ENCODE peak calls at places on chromosomes 2 and 18, in four cellular contexts. Q, U, X and N are unnamed samples.

GRCh38 chr2:18741888-18742287 is 152.5 kb upstream of the NT5C1B start:
- DNase-seq in X (no peak), U (no peak), Q (no peak), N (no peak)

GRCh38 chr2:48274040-48274439 is 255.9 kb upstream of the STON1 start:
- DNase-seq in X (no peak), Q (no peak), U (no peak), N (no peak)

GRCh38 chr2:173571021-173571821 is 216.5 kb downstream of the CDCA7 start:
- DNase-seq in Q (no peak), U (peak; percentile 26), X (peak; percentile 30), N (no peak)

GRCh38 chr2:3189076-3189591 is 188.5 kb downstream of the EIPR1 start:
- DNase-seq in X (no peak), U (no peak), Q (no peak), N (no peak)

GRCh38 chr2:72136349-72136748 is 11.3 kb downstream of the CYP26B1 start:
- DNase-seq in U (no peak), Q (no peak), X (peak; percentile 17), N (no peak)

GRCh38 chr2:84492571-84492970 is 23.7 kb upstream of the DNAH6 start:
- DNase-seq in U (no peak), X (no peak), Q (no peak), N (no peak)

GRCh38 chr18:24491882-24492281 is 31.4 kb downstream of the HRH4 start:
- DNase-seq in Q (peak; percentile 64), X (no peak), U (no peak), N (no peak)

GRCh38 chr2:162462911-162463310 is 119.0 kb downstream of the GCA start:
- DNase-seq in X (no peak), Q (no peak), U (no peak), N (no peak)

GRCh38 chr2:636649-637405 is 40.4 kb downstream of the TMEM18 start:
- DNase-seq in U (peak; percentile 49), X (peak; percentile 89), Q (no peak), N (peak; percentile 90)

GRCh38 chr2:190514676-190515075 is 19.8 kb downstream of the NEMP2 start:
- DNase-seq in U (no peak), X (no peak), Q (no peak), N (no peak)

GRCh38 chr18:56307771-56308170 is 330.6 kb downstream of the TXNL1 start:
- DNase-seq in U (no peak), Q (no peak), X (no peak), N (no peak)

GRCh38 chr2:28160986-28161425 is 231.7 kb upstream of the FOSL2 start:
- DNase-seq in X (no peak), U (no peak), Q (no peak), N (no peak)

GRCh38 chr2:206410714-206411113 is 32.6 kb upstream of the ADAM23 start:
- DNase-seq in Q (no peak), X (no peak), U (no peak), N (no peak)

GRCh38 chr2:238761802-238762373 is 86.0 kb upstream of the TWIST2 start:
- DNase-seq in Q (no peak), U (no peak), X (no peak), N (no peak)

GRCh38 chr18:49061239-49061905 is 110.6 kb upstream of the SMAD7 start:
- DNase-seq in U (no peak), X (peak; percentile 35), Q (no peak), N (no peak)

GRCh38 chr2:139228276-139228675 is 448.1 kb upstream of the NXPH2 start:
- DNase-seq in Q (no peak), X (no peak), U (no peak), N (no peak)
- TF ChIP-seq TCF12 in Q (no peak), X (no peak), U (no peak), N (no peak)

DNA sequence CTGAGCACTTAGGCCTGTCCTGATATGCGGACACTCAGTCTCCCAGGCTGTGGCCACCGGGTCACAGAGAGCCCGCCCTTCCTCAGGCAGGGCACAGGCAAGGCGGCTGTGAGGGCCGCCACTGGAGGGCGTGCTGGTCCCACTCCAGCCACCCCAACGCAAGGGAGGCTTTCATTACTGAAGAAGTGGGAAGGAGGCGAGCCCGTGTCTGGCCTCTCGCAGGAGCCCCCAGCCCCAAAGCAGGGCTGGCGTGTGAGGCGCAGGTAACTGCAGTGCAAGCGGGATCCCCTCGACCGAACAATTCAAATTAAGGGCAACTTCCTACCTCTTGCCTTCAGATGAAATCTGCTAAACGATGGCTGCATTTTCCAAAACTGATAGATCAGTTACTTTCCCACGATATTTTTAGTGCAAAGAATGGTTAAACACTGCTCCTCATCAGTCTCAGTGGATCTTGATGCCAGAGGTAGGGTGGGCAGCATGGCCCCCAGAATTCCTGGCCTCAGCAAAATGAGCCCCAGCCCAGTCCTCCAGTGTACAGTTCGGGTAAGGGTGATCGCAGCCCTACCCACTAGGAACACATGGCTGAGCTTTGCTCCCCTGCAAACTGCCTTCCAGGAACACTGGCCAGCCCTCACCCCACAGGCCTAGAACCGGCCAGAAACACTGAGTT is 97.2 kb downstream of the SEPTIN10 start:
- DNase-seq in X (peak; percentile 67), Q (no peak), U (peak; percentile 73), N (peak; percentile 60)
- TF ChIP-seq TCF12 in X (no peak), Q (no peak), U (no peak), N (no peak)

GRCh38 chr2:138676654-138677053 is 103.5 kb downstream of the NXPH2 start:
- DNase-seq in Q (no peak), X (no peak), U (no peak), N (no peak)
- TF ChIP-seq TCF12 in Q (no peak), X (no peak), U (no peak), N (no peak)

GRCh38 chr18:3466051-3466450 is 16.1 kb downstream of the TGIF1 start:
- DNase-seq in Q (no peak), X (no peak), U (no peak), N (no peak)

GRCh38 chr18:3468833-3469232 is 18.9 kb downstream of the TGIF1 start:
- DNase-seq in U (no peak), X (no peak), Q (no peak), N (no peak)

GRCh38 chr18:3463052-3463451 is 13.1 kb downstream of the TGIF1 start:
- DNase-seq in Q (no peak), U (no peak), X (no peak), N (no peak)

GRCh38 chr18:3468066-3468705 is 18.2 kb downstream of the TGIF1 start:
- DNase-seq in Q (no peak), X (no peak), U (no peak), N (no peak)

GRCh38 chr18:3466872-3467271 is 16.9 kb downstream of the TGIF1 start:
- DNase-seq in U (no peak), X (no peak), Q (no peak), N (peak; percentile 50)
- TF ChIP-seq TCF12 in U (no peak), X (no peak), Q (no peak), N (no peak)

GRCh38 chr2:199228887-199229819 is 228.6 kb downstream of the SATB2 start:
- DNase-seq in Q (peak; percentile 93), U (no peak), X (no peak), N (no peak)
- TF ChIP-seq TCF12 in Q (peak; percentile 90), U (no peak), X (peak; percentile 93), N (no peak)